ENCODE peak calls at places on chromosomes 2 and 18, in four cellular contexts. One of them, this sample, is unnamed.

GRCh38 chr2:136131484-136131960 is 13.6 kb upstream of the CXCR4 start:
- DNase-seq in HCT116: no peak
- DNase-seq in HepG2: no peak
- DNase-seq in K562: no peak
- DNase-seq in this sample: no peak

GRCh38 chr2:23901966-23902942 is 24.7 kb downstream of the ATAD2B start:
- DNase-seq in HCT116: no peak
- DNase-seq in HepG2: no peak
- DNase-seq in K562: no peak
- DNase-seq in this sample: no peak

GRCh38 chr2:98720286-98720685 is 10.6 kb downstream of the MGAT4A start:
- DNase-seq in HCT116: no peak
- DNase-seq in HepG2: no peak
- DNase-seq in K562: no peak
- DNase-seq in this sample: no peak

GRCh38 chr18:36947820-36948348 is 119.0 kb downstream of the KIAA1328 start:
- DNase-seq in HCT116: peak; percentile 6
- DNase-seq in HepG2: no peak
- DNase-seq in K562: no peak
- DNase-seq in this sample: no peak

GRCh38 chr18:74498712-74499629 is 2.8 kb downstream of the CNDP2 start:
- DNase-seq in HCT116: no peak
- DNase-seq in HepG2: no peak
- DNase-seq in K562: peak; percentile 31
- DNase-seq in this sample: no peak

GRCh38 chr18:76456018-76456750 is 38.9 kb downstream of the ZNF516 start:
- DNase-seq in HCT116: no peak
- DNase-seq in HepG2: no peak
- DNase-seq in K562: no peak
- DNase-seq in this sample: no peak

GRCh38 chr2:28729698-28730097 is 21.9 kb upstream of the PPP1CB start:
- DNase-seq in HCT116: no peak
- DNase-seq in HepG2: no peak
- DNase-seq in K562: no peak
- DNase-seq in this sample: no peak

GRCh38 chr2:150487537-150488429 is at the start of gene RND3:
- DNase-seq in HCT116: peak; percentile 98
- DNase-seq in HepG2: peak; percentile 87
- DNase-seq in K562: peak; percentile 65
- DNase-seq in this sample: peak; percentile 86

GRCh38 chr18:56112013-56112749 is 524.2 kb upstream of the TCF4 start:
- DNase-seq in HCT116: no peak
- DNase-seq in HepG2: no peak
- DNase-seq in K562: no peak
- DNase-seq in this sample: no peak

GRCh38 chr18:79242246-79242645 is 153.5 kb upstream of the NFATC1 start:
- DNase-seq in HCT116: no peak
- DNase-seq in HepG2: no peak
- DNase-seq in K562: no peak
- DNase-seq in this sample: no peak

GRCh38 chr18:12283256-12283655 is 24.8 kb upstream of the TUBB6 start:
- DNase-seq in HCT116: peak; percentile 73
- DNase-seq in HepG2: peak; percentile 29
- DNase-seq in K562: peak; percentile 61
- DNase-seq in this sample: no peak

GRCh38 chr2:82728090-82728489 is 1731.0 kb downstream of the SUCLG1 start:
- DNase-seq in HCT116: no peak
- DNase-seq in HepG2: no peak
- DNase-seq in K562: no peak
- DNase-seq in this sample: no peak

GRCh38 chr18:11653521-11653920 is 35.5 kb upstream of the GNAL start:
- DNase-seq in HCT116: no peak
- DNase-seq in HepG2: no peak
- DNase-seq in K562: no peak
- DNase-seq in this sample: no peak

GRCh38 chr2:190105554-190105953 is 43.0 kb upstream of the MSTN start:
- DNase-seq in HCT116: no peak
- DNase-seq in HepG2: no peak
- DNase-seq in K562: no peak
- DNase-seq in this sample: peak; percentile 60

GRCh38 chr2:238401539-238401938 is 25.2 kb upstream of the ASB1 start:
- DNase-seq in HCT116: no peak
- DNase-seq in HepG2: no peak
- DNase-seq in K562: peak; percentile 31
- DNase-seq in this sample: no peak

GRCh38 chr18:79572848-79573451 is 106.7 kb upstream of the CTDP1 start:
- DNase-seq in HCT116: no peak
- DNase-seq in HepG2: no peak
- DNase-seq in K562: no peak
- DNase-seq in this sample: no peak

GRCh38 chr2:61658841-61659780 is 121.0 kb upstream of the XPO1 start:
- DNase-seq in HCT116: peak; percentile 60
- DNase-seq in HepG2: peak; percentile 44
- DNase-seq in K562: peak; percentile 42
- DNase-seq in this sample: peak; percentile 47
- TF ChIP-seq ELF1 in HCT116: no peak
- TF ChIP-seq ELF1 in HepG2: no peak
- TF ChIP-seq ELF1 in K562: no peak
- TF ChIP-seq ELF1 in this sample: no peak

DNA sequence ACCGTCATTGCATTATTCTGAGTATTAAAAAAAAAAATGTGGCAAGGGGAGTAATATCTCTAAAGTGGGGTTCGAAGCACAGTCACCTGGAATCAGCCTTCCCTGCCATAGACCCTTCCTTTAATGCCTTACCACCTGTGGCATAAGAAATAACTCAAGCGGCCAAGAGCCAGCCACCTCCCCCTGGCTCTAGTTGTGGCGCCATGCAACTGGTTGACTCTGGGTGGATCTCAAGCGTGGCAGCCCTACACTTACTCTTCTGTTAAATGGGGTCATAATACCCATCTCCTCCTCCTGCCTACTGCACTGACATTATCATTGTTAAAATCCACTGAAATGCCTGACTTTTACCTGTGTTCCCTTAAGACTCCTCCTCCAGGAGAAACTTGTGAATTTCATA is 175.8 kb downstream of the SMAD7 start:
- DNase-seq in HCT116: no peak
- DNase-seq in HepG2: no peak
- DNase-seq in K562: no peak
- DNase-seq in this sample: no peak
- TF ChIP-seq ELF1 in HCT116: no peak
- TF ChIP-seq ELF1 in HepG2: no peak
- TF ChIP-seq ELF1 in K562: no peak
- TF ChIP-seq ELF1 in this sample: no peak

DNA sequence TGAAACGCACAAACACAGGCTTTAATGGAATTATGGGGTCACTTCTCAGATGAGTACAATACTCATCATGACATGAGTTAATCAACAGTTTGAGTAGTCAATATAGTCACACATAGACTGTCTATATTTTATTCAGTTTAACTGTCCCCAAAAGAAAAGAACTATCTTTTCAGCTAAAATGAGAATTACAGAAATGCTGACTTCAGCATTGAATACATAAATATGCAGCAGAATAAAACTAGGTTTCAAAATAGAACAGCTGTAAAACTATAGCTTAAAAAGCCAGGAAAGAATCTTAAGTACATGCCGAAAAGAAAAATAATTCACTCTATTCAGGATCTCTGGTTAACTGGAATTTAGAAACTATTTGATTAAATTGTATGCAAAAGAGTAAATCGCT is 30.0 kb downstream of the SMAD4 start:
- DNase-seq in HCT116: no peak
- DNase-seq in HepG2: no peak
- DNase-seq in K562: no peak
- DNase-seq in this sample: no peak
- TF ChIP-seq ELF1 in HCT116: no peak
- TF ChIP-seq ELF1 in HepG2: no peak
- TF ChIP-seq ELF1 in K562: no peak
- TF ChIP-seq ELF1 in this sample: no peak

DNA sequence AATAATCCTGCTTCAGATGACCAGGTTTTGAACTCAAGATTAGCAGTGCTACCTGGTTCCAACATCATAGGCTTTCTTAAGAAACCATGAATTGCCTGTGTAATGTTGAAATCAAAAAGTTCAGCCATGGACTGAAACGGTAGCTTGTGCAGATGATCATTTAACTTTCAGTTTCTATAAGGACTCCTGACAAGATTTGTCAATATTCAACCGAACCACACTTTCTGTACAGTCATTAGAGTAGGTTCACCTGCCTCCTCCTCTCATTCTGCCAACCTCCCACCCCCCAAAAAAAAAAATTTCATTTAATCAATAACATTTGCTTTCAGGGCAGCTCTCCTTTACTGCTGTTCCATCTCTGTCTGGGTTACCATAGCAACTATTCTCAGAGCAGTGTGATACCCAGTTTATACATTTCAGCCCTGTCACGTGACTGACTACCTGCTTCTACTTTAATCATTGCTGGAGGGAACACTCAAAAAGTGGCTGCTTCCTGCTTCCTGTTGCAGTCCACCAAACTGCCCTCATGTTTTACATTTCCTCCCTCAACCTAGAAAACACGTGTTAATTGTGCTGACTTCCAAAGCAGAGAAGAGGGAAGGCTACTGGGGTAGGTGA is 275.5 kb downstream of the SS18 start:
- DNase-seq in HCT116: no peak
- DNase-seq in HepG2: no peak
- DNase-seq in K562: no peak
- DNase-seq in this sample: peak; percentile 17
- TF ChIP-seq ELF1 in HCT116: no peak
- TF ChIP-seq ELF1 in HepG2: no peak
- TF ChIP-seq ELF1 in K562: no peak
- TF ChIP-seq ELF1 in this sample: no peak

DNA sequence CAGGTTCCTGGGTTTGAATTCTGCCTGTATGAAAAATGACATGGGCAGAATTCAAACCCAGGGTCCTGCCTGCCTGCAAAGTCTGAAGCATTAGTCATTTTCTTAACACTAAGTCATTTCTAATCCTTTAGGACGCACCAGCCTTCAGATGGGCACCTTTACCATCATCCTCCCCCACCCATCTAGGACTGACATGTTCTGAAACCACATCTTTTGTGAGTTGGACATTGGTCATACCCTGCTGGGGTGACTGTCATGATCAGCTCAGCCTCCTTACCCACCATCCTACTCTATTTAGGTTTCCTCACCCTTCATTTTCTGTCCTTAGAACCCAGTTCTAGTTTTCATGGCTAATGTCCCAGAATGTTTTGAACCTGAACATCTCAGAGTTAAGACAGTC is 104.9 kb downstream of the TRIB2 start:
- DNase-seq in HCT116: no peak
- DNase-seq in HepG2: no peak
- DNase-seq in K562: no peak
- DNase-seq in this sample: no peak
- TF ChIP-seq ELF1 in HCT116: no peak
- TF ChIP-seq ELF1 in HepG2: no peak
- TF ChIP-seq ELF1 in K562: no peak
- TF ChIP-seq ELF1 in this sample: no peak

GRCh38 chr2:164719996-164720941 is 99.0 kb upstream of the GRB14 start:
- DNase-seq in HCT116: no peak
- DNase-seq in HepG2: no peak
- DNase-seq in K562: no peak
- DNase-seq in this sample: peak; percentile 4
- TF ChIP-seq ELF1 in HCT116: no peak
- TF ChIP-seq ELF1 in HepG2: no peak
- TF ChIP-seq ELF1 in K562: no peak
- TF ChIP-seq ELF1 in this sample: no peak

DNA sequence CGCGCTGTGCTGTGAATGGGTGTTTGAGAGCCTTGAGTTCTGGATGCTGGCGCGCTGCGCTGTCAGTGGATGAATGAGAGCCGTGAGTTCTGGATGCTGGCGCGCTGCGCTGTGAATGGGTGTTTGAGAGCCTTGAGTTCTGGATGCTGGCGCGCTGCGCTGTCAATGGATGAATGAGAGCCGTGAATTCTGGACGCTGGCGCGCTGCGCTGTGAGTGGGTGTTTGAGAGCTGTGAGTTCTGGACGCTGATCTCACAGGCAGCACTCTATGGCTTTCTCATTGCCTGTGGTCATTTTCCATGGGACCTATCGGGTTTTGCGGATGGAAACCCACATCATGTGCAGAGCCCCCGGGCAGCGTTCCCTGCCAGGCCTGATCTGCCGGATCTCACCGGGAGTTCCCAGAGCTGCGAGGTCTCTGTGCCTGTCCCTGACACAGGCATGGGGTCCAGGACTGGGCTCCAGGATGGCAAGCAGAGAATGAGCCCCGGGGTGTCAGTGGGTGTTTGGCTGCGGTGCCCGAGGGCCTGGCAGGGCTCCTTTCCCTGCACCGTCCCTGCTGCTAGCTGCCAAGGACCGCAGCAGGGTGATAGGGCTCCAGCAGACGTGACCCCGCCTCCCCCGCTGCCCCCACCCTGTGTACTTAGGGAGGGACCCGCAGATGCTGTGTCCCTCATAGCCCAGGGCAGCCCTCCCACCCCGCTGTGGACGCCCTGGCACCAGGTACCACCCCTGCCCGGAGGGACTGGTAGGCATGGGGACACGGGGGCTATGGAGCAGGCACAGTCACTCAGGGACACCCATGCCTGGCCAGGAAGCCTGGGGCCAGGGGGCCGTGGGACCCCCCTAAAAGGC is 9.7 kb downstream of the PDCD1 start:
- DNase-seq in HCT116: no peak
- DNase-seq in HepG2: no peak
- DNase-seq in K562: no peak
- DNase-seq in this sample: peak; percentile 72
- TF ChIP-seq ELF1 in HCT116: no peak
- TF ChIP-seq ELF1 in HepG2: no peak
- TF ChIP-seq ELF1 in K562: no peak
- TF ChIP-seq ELF1 in this sample: no peak

This sample was measured in SK-N-SH.